ENCODE peak calls at places on chromosomes 7 and 10, in nine cellular contexts. U is sigmoid colon, I is stomach, Z is K562, K is SK-N-SH, X is GM12878, Y is H1, C is HepG2, E is suprapubic skin. Q is an unnamed sample.

GRCh38 chr10:96118604-96119450 is 11.3 kb upstream of the ZNF518A start:
- DNase-seq in U (no peak), I (no peak), Z (no peak), K (no peak), X (no peak), Y (no peak), C (peak; percentile 24), E (no peak), Q (peak; percentile 33)

GRCh38 chr7:99407849-99408346 is 499 bp downstream of the PDAP1 start:
- DNase-seq in U (peak; percentile 86), I (peak; percentile 40), Z (no peak), K (peak; percentile 66), X (no peak), Y (no peak), C (peak; percentile 58), E (peak; percentile 88), Q (peak; percentile 50)

GRCh38 chr7:131826960-131827359 is 270.5 kb upstream of the PODXL start:
- DNase-seq in U (no peak), I (no peak), Z (no peak), K (no peak), X (no peak), Y (no peak), C (no peak), E (no peak), Q (no peak)

GRCh38 chr10:12600652-12601051 is 251.3 kb downstream of the CAMK1D start:
- DNase-seq in U (no peak), I (no peak), Z (no peak), K (no peak), X (no peak), Y (no peak), C (no peak), E (no peak), Q (no peak)

GRCh38 chr7:139798221-139798620 is 20.4 kb upstream of the HIPK2 start:
- DNase-seq in U (no peak), I (peak; percentile 52), Z (no peak), K (no peak), X (peak; percentile 39), Y (no peak), C (no peak), E (no peak), Q (peak; percentile 62)

GRCh38 chr7:8396294-8396693 is 37.1 kb upstream of the NXPH1 start:
- DNase-seq in U (no peak), I (no peak), Z (no peak), K (no peak), X (no peak), Y (no peak), C (no peak), E (no peak), Q (no peak)

GRCh38 chr7:87213801-87214200 is 5.7 kb downstream of the TMEM243 start:
- DNase-seq in U (no peak), I (no peak), Z (no peak), K (no peak), X (no peak), Y (no peak), C (no peak), E (no peak), Q (no peak)

GRCh38 chr7:157373493-157373892 is 36.7 kb downstream of the DNAJB6 start:
- DNase-seq in U (no peak), I (peak; percentile 35), Z (no peak), K (no peak), X (no peak), Y (no peak), C (no peak), E (peak; percentile 37), Q (peak; percentile 39)

GRCh38 chr7:157544226-157544625 is 207.4 kb downstream of the DNAJB6 start:
- DNase-seq in U (peak; percentile 46), I (no peak), Z (no peak), K (no peak), X (no peak), Y (no peak), C (no peak), E (peak; percentile 15), Q (no peak)

DNA sequence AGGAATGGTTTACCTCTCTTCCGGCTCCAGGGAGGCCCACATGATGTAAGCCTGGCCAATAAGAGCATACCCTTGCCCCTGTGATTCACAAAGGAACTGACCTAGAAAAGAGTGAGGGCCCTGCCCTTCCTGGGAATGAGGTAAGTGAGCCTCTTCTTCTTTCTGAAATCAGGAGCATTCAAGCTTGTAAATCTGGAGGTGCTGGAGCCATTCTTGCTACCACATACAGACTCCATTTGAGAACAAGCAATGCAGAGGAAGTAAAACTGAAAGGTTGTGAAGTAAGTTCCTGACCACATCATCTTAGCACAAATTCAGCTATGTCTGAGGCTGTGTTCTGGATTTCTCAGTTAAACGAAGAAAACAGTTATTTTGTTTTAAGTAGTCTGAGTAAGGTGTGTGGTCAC is 132.2 kb downstream of the CD36 start:
- DNase-seq in U (no peak), I (no peak), Z (no peak), K (no peak), X (peak; percentile 40), Y (no peak), C (no peak), E (no peak), Q (no peak)
- TF ChIP-seq EP300 in U (no peak), I (no peak), Z (no peak), K (no peak), X (no peak), Y (no peak), C (no peak), E (no peak), Q (no peak)

GRCh38 chr7:112453505-112454171 is 3.4 kb downstream of the IFRD1 start:
- DNase-seq in U (no peak), I (no peak), Z (no peak), K (no peak), X (no peak), Y (no peak), C (no peak), E (no peak), Q (no peak)
- H3K4me3 ChIP-seq in U (no peak overlapping the region), I (peak overlapping the region; percentile 58), Z (no peak overlapping the region), K (peak overlapping the region; percentile 100), X (peak overlapping the region; percentile 95), Y (no peak overlapping the region), C (peak overlapping the region; percentile 98), E (peak overlapping the region; percentile 71), Q (no peak overlapping the region)

GRCh38 chr7:103445228-103446020 is 583 bp downstream of the SLC26A5 start:
- DNase-seq in U (no peak), I (no peak), Z (no peak), K (peak; percentile 86), X (no peak), Y (peak; percentile 79), C (no peak), E (no peak), Q (no peak)
- TF ChIP-seq POLR2AphosphoS5 in U (no peak), I (no peak), Z (no peak), K (no peak), X (no peak), Y (no peak), C (no peak), E (no peak), Q (no peak)

DNA sequence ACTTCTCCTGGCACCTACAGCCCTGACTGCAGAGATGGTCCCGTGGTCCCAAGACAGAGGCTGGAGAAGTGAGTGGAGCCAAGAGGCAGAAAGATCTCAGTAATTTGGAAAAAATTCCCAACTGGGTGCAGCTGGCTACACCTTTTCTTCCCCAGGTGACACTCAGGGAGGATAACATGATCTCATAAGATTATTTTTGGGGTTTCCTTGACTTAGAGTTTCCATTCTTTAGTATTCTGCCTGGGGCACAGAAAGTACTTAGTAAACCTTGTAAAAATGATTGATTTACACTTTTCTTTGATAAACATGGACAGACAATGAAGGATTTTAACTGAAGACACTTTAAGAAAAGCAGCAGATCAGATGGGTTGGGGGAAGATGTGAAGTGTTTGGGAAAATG is 38.6 kb downstream of the HECW1 start:
- DNase-seq in U (no peak), I (no peak), Z (no peak), K (no peak), X (no peak), Y (no peak), C (no peak), E (no peak), Q (no peak)
- TF ChIP-seq EP300 in U (no peak), I (no peak), Z (no peak), K (no peak), X (no peak), Y (no peak), C (no peak), E (no peak), Q (no peak)

DNA sequence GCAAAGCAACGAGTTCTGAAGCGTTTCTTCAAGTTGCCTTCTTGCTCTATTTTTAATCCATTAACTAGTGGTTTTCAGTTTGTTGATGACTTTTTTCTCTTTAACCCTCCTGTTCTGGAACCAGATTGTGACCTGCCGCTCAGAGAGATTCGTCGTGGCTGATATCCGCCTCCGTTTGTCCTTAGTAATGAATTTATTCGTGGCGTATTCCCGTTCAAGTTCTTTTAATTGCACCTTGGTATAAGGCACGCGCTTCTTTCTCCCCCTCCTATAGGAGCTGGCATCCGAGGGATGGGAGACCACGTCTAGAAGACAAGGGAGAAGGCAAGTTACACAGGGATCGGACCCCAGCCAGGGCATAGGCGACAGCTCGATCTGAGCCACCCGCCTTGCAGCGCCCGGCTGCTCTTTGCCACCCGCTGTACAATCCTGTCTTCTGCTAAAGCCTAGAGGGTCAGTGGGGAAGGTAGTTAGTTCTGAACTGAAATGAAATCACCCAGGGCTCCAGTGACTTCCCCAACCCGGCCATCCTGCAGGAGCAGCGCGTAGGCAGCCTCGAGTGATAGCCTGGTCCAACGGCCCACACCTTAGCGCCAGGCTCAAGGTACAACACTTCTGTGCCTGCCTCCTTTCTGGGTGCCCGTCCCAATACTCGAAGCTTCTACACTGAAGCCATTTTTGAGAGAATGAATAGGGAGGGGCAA is 1.6 kb downstream of the HOXA13 start:
- DNase-seq in U (no peak), I (no peak), Z (no peak), K (no peak), X (no peak), Y (peak; percentile 52), C (no peak), E (peak; percentile 49), Q (no peak)
- H3K4me3 ChIP-seq in U (peak overlapping the region; percentile 78), I (no peak overlapping the region), Z (no peak overlapping the region), K (no peak overlapping the region), X (no peak overlapping the region), Y (no peak overlapping the region), C (no peak overlapping the region), E (peak overlapping the region; percentile 55), Q (peak overlapping the region; percentile 59)

Q was measured in transverse colon.